ENCODE peak calls at places on chromosomes 13 and 19, in ten cellular contexts. R, Z, U, S, N, W, O, Q, J and M are unnamed samples.

GRCh38 chr19:51094696-51095279 is 12.1 kb upstream of the KLK14 start:
- DNase-seq in J (peak; percentile 89), W (peak; percentile 47), O (peak; percentile 57), N (no peak), R (no peak), Q (peak; percentile 31), S (peak; percentile 52), U (no peak), Z (no peak), M (no peak)

GRCh38 chr13:45325806-45326205 is 15.2 kb downstream of the TPT1 start:
- DNase-seq in Q (no peak), N (no peak), U (no peak), R (peak; percentile 68), Z (peak; percentile 84), W (peak; percentile 35), S (no peak), O (no peak), J (no peak), M (peak; percentile 79)

GRCh38 chr13:94548382-94549240 is 47.3 kb downstream of the TGDS start:
- DNase-seq in O (peak; percentile 71), S (peak; percentile 52), J (peak; percentile 49), Q (no peak), R (no peak), W (peak; percentile 71), U (peak; percentile 65), N (no peak), Z (peak; percentile 35), M (no peak)

GRCh38 chr13:32537580-32538233 is 888 bp downstream of the N4BP2L2 start:
- DNase-seq in J (no peak), N (no peak), O (peak; percentile 65), W (peak; percentile 58), Z (peak; percentile 32), R (no peak), U (peak; percentile 50), Q (no peak), S (no peak), M (no peak)

GRCh38 chr13:95154441-95154886 is 146.8 kb downstream of the ABCC4 start:
- DNase-seq in N (no peak), J (no peak), O (no peak), W (no peak), R (no peak), Z (no peak), S (no peak), Q (no peak), U (no peak), M (no peak)

GRCh38 chr13:22061806-22062391 is 391.0 kb downstream of the FGF9 start:
- DNase-seq in U (no peak), Z (no peak), O (no peak), Q (peak; percentile 79), J (no peak), S (no peak), R (no peak), W (no peak), N (no peak), M (no peak)

GRCh38 chr13:34901577-34901976 is 40.5 kb upstream of the NBEA start:
- DNase-seq in S (no peak), R (no peak), Q (no peak), Z (no peak), J (no peak), U (no peak), O (no peak), W (no peak), N (no peak), M (no peak)

GRCh38 chr13:104648291-104648690 is 1582.1 kb upstream of the SLC10A2 start:
- DNase-seq in Z (no peak), J (no peak), U (no peak), R (no peak), N (no peak), O (no peak), S (no peak), Q (no peak), W (no peak), M (no peak)

GRCh38 chr13:99988469-99989375 is 7.1 kb downstream of the ZIC2 start:
- DNase-seq in S (no peak), Z (no peak), O (no peak), R (no peak), W (no peak), Q (no peak), N (no peak), J (peak; percentile 39), U (no peak), M (no peak)

GRCh38 chr13:99985243-99985874 is 3.8 kb downstream of the ZIC2 start:
- DNase-seq in J (no peak), U (no peak), W (no peak), O (no peak), S (no peak), Z (no peak), N (no peak), Q (no peak), R (no peak), M (no peak)

GRCh38 chr13:99985886-99986527 is 4.4 kb downstream of the ZIC2 start:
- DNase-seq in W (no peak), Q (no peak), N (no peak), S (no peak), J (peak; percentile 26), R (no peak), Z (no peak), O (no peak), U (no peak), M (no peak)

GRCh38 chr13:99986751-99987150 is 5.2 kb downstream of the ZIC2 start:
- DNase-seq in R (no peak), Z (no peak), O (no peak), S (no peak), J (no peak), U (no peak), W (no peak), N (no peak), Q (no peak), M (no peak)

DNA sequence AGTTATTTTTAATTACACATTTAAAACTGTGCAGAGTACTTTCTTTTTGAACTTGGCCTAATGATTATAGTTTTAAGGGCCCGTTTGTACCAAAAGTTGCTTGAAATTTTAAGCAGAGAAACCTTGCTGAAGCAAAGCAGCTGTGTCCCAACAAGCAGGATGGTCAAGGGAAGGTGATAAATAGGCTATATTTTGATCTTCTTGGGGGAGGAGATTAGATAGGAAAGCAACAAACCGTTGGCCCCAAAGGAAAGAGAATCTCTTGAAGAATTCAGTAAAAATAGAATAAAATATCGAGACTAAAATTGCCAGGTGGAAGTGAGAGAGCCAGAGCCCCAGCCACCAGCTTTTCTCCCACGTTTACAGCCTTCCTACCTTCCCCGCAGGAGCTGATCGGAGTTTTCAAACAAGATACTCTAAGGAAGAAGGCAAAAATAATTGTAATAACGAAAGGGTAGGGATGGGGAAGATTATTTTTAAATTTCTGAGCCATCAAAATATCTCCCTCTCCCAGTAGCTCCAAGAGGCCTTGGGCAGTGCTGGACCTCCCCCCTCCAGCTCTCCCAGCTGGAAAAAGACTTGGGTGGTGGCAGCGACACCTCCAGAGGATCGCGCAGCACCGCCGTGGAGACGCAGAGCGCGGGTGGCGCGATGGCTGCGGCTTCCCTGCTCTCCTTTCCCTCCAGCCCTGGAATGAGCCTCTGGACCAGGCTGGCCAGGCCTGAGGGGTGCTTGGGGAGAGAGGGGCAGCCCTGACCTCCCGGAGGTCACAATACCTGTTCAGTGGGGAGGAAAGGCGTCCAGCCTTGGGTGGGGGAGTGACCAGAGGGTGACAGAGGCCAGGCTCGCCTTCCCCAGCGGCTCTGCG is 5.8 kb downstream of the ZIC2 start:
- DNase-seq in U (no peak), Q (no peak), N (no peak), S (no peak), J (peak; percentile 32), R (no peak), Z (no peak), W (no peak), O (no peak), M (no peak)
- H3K4me3 ChIP-seq in U (no peak overlapping the region), Q (no peak overlapping the region), N (no peak overlapping the region), S (no peak overlapping the region), J (no peak overlapping the region), R (no peak overlapping the region), Z (no peak overlapping the region), W (no peak overlapping the region), O (no peak overlapping the region), M (no peak overlapping the region)

GRCh38 chr19:4606921-4607678 is 32.2 kb upstream of the TNFAIP8L1 start:
- DNase-seq in N (no peak), Q (no peak), O (no peak), Z (peak; percentile 74), S (no peak), U (no peak), R (no peak), J (peak; percentile 89), W (peak; percentile 71), M (no peak)
- TF ChIP-seq CTCF in N (no peak), Q (no peak), O (no peak), Z (peak; percentile 7), S (peak; percentile 14), U (no peak), R (no peak), J (no peak), W (no peak), M (no peak)

DNA sequence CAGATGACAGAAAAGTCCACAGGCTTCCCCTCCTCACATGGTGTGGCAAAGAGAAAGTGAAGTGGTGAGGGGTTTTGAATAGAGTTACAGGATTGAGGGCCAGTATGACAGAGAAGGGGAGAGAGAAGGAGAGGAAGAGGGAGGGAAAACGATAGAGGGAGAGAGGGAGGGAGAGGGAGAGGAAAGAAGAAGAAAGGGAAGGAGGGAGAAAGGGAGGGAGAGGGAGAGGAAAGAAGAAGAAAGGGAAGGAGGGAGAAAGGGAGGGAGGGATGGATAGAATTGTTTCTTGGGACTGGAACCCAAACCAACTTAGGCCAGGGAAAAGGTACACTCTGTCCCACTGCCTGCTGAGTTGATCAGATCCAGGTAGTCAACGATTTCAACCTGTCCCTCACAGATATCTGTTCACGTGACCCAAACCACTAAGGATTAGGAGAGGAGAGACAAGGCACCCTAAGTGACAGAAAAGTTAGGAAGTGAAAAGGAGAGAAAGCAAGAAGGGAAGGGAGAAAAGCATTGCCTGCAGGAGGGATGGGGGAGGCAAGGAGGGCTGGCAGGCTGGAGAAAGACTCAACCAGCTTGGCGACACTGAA is 8.1 kb upstream of the IGFL3 start:
- DNase-seq in Z (no peak), N (no peak), O (no peak), W (no peak), J (no peak), S (no peak), R (no peak), U (no peak), Q (no peak), M (no peak)
- H3K4me3 ChIP-seq in Z (no peak overlapping the region), N (peak overlapping the region; percentile 19), O (no peak overlapping the region), W (no peak overlapping the region), J (peak overlapping the region; percentile 55), S (no peak overlapping the region), R (no peak overlapping the region), U (no peak overlapping the region), Q (no peak overlapping the region), M (peak overlapping the region; percentile 52)

GRCh38 chr13:33869005-33869404 is 51.1 kb downstream of the RFC3 start:
- DNase-seq in J (no peak), U (no peak), W (no peak), N (no peak), S (no peak), Z (no peak), Q (no peak), O (no peak), R (no peak), M (no peak)

GRCh38 chr13:33865945-33866344 is 48.0 kb downstream of the RFC3 start:
- DNase-seq in W (no peak), U (no peak), R (no peak), O (no peak), J (no peak), N (no peak), S (peak; percentile 91), Q (peak; percentile 40), Z (no peak), M (no peak)

GRCh38 chr13:33868343-33868994 is 50.5 kb downstream of the RFC3 start:
- DNase-seq in W (no peak), O (no peak), N (no peak), R (no peak), Q (no peak), Z (no peak), S (no peak), U (no peak), J (no peak), M (no peak)

GRCh38 chr13:33870046-33870668 is 52.2 kb downstream of the RFC3 start:
- DNase-seq in W (no peak), U (no peak), Q (no peak), R (no peak), Z (no peak), S (peak; percentile 34), O (no peak), J (no peak), N (no peak), M (no peak)

DNA sequence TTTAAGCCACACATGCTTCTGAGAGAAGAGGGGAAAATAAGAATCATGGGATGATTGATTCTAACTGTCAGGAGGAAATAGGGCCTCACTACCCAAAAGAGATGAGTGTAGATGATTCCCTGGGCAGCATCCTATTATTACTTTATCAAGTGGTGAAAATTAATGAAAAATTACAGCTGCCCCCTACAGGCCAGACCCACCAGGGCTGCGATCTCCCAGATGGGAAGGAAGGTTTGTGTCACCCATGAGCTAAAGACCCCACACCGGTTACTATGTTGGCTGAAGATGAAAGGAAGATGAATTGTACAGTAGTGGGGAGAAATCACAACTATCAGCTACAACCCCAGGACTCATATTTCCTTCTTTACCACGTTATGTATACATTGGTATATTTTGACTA is 49.5 kb downstream of the RFC3 start:
- DNase-seq in U (no peak), S (no peak), O (no peak), N (no peak), Q (no peak), Z (no peak), R (no peak), J (no peak), W (no peak), M (no peak)
- TF ChIP-seq CTCF in U (no peak), S (peak; percentile 68), O (no peak), N (no peak), Q (no peak), Z (no peak), R (no peak), J (peak; percentile 19), W (no peak), M (peak; percentile 19)